ENCODE peak calls at places on chromosomes 2 and 18, in nine cellular contexts. E is ovary, C is heart right ventricle, Z is H9, H is adrenal gland, V is prostate gland, I is neuronal stem cell, D is fibroblast of lung, P is heart left ventricle. S is an unnamed sample. For H3K27me3 and H3K4me1, the result is how much of the 10 kb centered on the place peaks cover.

GRCh38 chr2:70002241-70002896 is 40.9 kb upstream of the ASPRV1 start:
- DNase-seq in E (no peak), C (no peak), Z (no peak), H (no peak), V (no peak), I (no peak), D (no peak), P (no peak), S (no peak)

GRCh38 chr18:57931038-57931437 is 113.0 kb upstream of the NEDD4L start:
- DNase-seq in E (no peak), C (no peak), Z (no peak), H (no peak), V (no peak), I (no peak), D (no peak), P (no peak), S (no peak)

GRCh38 chr18:74228312-74228711 is 63.5 kb downstream of the CYB5A start:
- DNase-seq in E (no peak), C (no peak), Z (no peak), H (no peak), V (no peak), I (no peak), D (no peak), P (no peak), S (no peak)

GRCh38 chr2:173496746-173497145 is 142.1 kb downstream of the CDCA7 start:
- DNase-seq in E (no peak), C (no peak), Z (no peak), H (no peak), V (no peak), I (no peak), D (peak), P (no peak), S (no peak)

GRCh38 chr18:6994719-6995430 is 122.7 kb downstream of the LAMA1 start:
- DNase-seq in E (no peak), C (no peak), Z (no peak), H (no peak), V (peak), I (no peak), D (peak), P (no peak), S (no peak)

GRCh38 chr2:143617803-143618415 is 488.7 kb downstream of the ARHGAP15 start:
- DNase-seq in E (no peak), C (no peak), Z (no peak), H (no peak), V (no peak), I (no peak), D (no peak), P (no peak), S (no peak)

GRCh38 chr2:16246281-16246850 is 306.0 kb downstream of the MYCN start:
- DNase-seq in E (no peak), C (no peak), Z (no peak), H (no peak), V (no peak), I (no peak), D (no peak), P (no peak), S (no peak)

GRCh38 chr2:144349674-144350073 is 170.2 kb downstream of the ZEB2 start:
- DNase-seq in E (no peak), C (no peak), Z (no peak), H (no peak), V (no peak), I (no peak), D (no peak), P (no peak), S (no peak)

GRCh38 chr18:43001821-43002220 is 113.7 kb downstream of the RIT2 start:
- DNase-seq in E (no peak), C (no peak), Z (no peak), H (no peak), V (no peak), I (no peak), D (peak), P (no peak), S (no peak)

GRCh38 chr18:59606193-59607175 is 90.7 kb downstream of the CCBE1 start:
- DNase-seq in E (no peak), C (peak), Z (no peak), H (no peak), V (no peak), I (no peak), D (peak), P (peak), S (no peak)

DNA sequence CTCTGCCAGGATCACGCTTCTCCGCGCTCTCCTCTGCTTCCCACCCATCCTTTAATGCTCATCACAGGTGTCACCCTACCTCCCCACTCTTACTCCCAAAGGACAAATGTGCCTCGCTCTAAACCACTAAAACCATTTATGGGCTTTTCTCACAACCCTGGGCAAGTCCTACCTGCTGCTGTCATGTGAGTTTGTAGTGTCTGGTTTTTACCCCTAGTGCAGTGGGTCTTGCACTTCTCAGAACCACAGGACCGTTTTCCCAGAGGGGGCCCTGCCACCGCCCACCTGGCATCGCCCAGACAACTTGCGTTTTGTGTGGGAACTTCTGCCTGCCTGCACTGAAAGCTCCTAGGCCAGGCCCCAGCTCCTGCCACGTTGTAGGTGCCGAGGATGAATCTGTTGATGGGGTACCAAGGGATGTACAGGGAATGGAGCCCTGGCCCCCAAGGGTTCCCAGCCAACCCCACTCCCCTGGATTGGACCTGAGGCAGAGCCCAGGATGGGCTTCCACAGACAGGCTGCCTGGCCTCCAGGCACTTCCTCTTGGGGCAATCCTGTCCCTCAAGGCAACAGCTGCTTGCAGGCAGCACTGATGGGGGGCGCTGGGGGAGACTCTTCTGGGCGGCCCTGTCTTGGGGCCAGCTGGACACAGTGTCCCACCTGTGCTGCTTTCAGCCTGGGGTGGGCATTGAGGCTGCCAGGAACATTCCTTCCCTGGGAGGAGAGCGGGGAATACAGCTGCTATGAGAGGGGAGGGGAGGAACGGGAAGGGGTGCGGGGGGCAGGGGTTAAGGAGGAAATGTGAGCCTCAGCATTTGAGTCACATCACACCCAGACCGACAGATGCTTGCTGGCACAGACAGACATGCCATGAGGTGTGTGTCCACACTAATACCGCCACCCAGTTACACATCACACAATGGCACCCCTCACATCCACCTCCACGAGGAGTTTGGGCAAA is 176.3 kb downstream of the ZFP36L2 start:
- DNase-seq in E (peak), C (no peak), Z (no peak), H (no peak), V (no peak), I (no peak), D (no peak), P (no peak), S (no peak)
- H3K27ac ChIP-seq in E (peak), C (no peak), Z (no peak), H (peak), V (no peak), I (no peak), D (no peak), P (no peak), S (peak)

GRCh38 chr2:29323961-29324360 is 208.7 kb downstream of the CLIP4 start:
- DNase-seq in E (no peak), C (no peak), Z (no peak), H (no peak), V (no peak), I (no peak), D (peak), P (no peak), S (no peak)
- H3K27me3 ChIP-seq in E (under half), C (under half), Z (under half), H (under half), V (under half), I (under half), D (under half), P (under half), S (under half)

GRCh38 chr18:33603434-33603833 is 25.4 kb downstream of the ASXL3 start:
- DNase-seq in E (no peak), C (no peak), Z (no peak), H (no peak), V (no peak), I (no peak), D (no peak), P (no peak), S (no peak)
- H3K4me1 ChIP-seq in E (under half), C (under half), Z (under half), H (under half), V (under half), I (under half), D (under half), P (under half), S (under half)

DNA sequence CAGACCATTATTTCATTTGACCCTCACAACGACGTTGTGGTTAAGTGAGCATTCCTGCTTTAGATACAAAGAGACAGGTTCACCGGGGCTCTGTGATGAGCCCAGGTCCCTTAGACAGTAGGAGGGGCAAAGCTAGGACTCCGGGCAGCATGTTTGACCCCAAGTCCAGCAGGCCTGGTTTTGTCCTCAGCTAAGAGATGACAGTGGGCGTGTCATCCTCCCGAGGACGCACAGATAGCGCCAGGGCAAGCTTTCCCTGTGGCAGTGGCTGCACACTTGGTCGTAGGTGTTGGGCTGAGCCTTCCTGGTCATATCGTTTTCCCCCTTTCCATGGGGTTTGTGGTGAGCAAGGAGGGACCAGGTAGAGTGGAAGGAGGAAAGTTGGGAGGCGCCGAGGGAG is 76.3 kb downstream of the MTCL1 start:
- DNase-seq in E (no peak), C (no peak), Z (no peak), H (no peak), V (no peak), I (no peak), D (no peak), P (no peak), S (peak)
- H3K27ac ChIP-seq in E (no peak), C (no peak), Z (no peak), H (no peak), V (no peak), I (no peak), D (no peak), P (no peak), S (no peak)

GRCh38 chr2:26901326-26902183 is 53.6 kb downstream of the DPYSL5 start:
- DNase-seq in E (no peak), C (no peak), Z (peak), H (no peak), V (no peak), I (no peak), D (no peak), P (peak), S (peak)

GRCh38 chr2:26905341-26906198 is 57.6 kb downstream of the DPYSL5 start:
- DNase-seq in E (no peak), C (no peak), Z (no peak), H (no peak), V (no peak), I (no peak), D (no peak), P (no peak), S (no peak)

GRCh38 chr2:26904839-26905238 is 56.9 kb downstream of the DPYSL5 start:
- DNase-seq in E (no peak), C (no peak), Z (no peak), H (no peak), V (no peak), I (no peak), D (no peak), P (no peak), S (no peak)

GRCh38 chr2:26900831-26901321 is 52.9 kb downstream of the DPYSL5 start:
- DNase-seq in E (no peak), C (no peak), Z (no peak), H (no peak), V (no peak), I (no peak), D (no peak), P (no peak), S (no peak)

GRCh38 chr2:26903676-26904075 is 55.7 kb downstream of the DPYSL5 start:
- DNase-seq in E (no peak), C (no peak), Z (no peak), H (no peak), V (no peak), I (no peak), D (no peak), P (no peak), S (no peak)
- H3K27me3 ChIP-seq in E (under half), C (under half), Z (under half), H (under half), V (under half), I (under half), D (under half), P (under half), S (under half)

GRCh38 chr2:8479298-8479697 is 202.6 kb upstream of the ID2 start:
- DNase-seq in E (peak), C (peak), Z (no peak), H (no peak), V (no peak), I (no peak), D (no peak), P (peak), S (no peak)

GRCh38 chr2:8477511-8478132 is 204.2 kb upstream of the ID2 start:
- DNase-seq in E (peak), C (no peak), Z (no peak), H (no peak), V (no peak), I (no peak), D (no peak), P (no peak), S (no peak)

GRCh38 chr2:8475349-8476045 is 206.4 kb upstream of the ID2 start:
- DNase-seq in E (peak), C (no peak), Z (no peak), H (no peak), V (no peak), I (no peak), D (no peak), P (no peak), S (no peak)

GRCh38 chr2:8480936-8481335 is 200.9 kb upstream of the ID2 start:
- DNase-seq in E (peak), C (no peak), Z (no peak), H (no peak), V (no peak), I (no peak), D (no peak), P (no peak), S (no peak)

GRCh38 chr2:8478133-8478793 is 203.6 kb upstream of the ID2 start:
- DNase-seq in E (peak), C (no peak), Z (no peak), H (no peak), V (no peak), I (no peak), D (no peak), P (no peak), S (no peak)
- H3K4me1 ChIP-seq in E (under half), C (under half), Z (under half), H (under half), V (under half), I (under half), D (under half), P (under half), S (under half)

DNA sequence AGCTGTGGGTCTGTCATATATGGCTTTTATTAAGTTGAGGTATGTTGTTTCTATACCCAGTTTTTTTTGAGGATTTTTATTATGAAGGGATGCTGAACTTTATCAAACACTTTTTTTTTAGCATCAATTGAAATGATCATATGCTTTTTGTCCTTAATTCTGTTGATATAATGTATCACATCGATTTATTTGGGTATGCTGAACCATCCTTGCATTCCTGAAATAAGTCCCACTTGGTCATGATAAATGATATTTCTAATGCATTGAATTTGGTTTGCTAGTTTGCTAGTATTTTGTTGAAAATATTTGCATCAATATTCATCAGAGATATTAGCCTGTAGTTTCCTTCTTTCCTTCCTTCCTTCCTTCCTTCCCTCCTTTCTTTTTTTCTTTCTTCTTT is 22.5 kb upstream of the CWC22 start:
- DNase-seq in E (no peak), C (no peak), Z (no peak), H (no peak), V (no peak), I (no peak), D (no peak), P (no peak), S (no peak)
- H3K27ac ChIP-seq in E (no peak), C (no peak), Z (no peak), H (no peak), V (no peak), I (no peak), D (no peak), P (no peak), S (no peak)

DNA sequence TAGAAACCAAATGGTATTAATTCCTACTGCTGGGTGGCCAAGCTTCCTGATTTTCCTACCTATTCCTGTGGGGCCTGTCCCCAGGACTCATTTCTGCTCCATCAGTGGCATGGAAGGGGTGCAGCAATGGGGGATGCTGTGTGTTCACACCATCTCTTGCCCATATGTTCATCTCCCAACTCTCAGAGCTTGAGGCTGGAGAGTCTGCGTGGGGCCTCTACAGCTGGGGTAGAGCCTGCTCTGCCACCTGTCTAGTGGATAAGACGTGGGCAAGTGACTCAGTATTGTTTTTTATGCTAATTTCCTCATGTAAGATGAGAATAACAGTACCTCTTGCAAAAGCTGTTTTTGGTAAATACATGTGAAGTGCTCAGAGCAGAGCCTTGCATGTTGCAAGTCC is 149.8 kb downstream of the ACTR3 start:
- DNase-seq in E (no peak), C (no peak), Z (no peak), H (no peak), V (no peak), I (no peak), D (no peak), P (no peak), S (no peak)
- H3K27me3 ChIP-seq in E (under half), C (under half), Z (under half), H (under half), V (under half), I (under half), D (under half), P (under half), S (under half)

DNA sequence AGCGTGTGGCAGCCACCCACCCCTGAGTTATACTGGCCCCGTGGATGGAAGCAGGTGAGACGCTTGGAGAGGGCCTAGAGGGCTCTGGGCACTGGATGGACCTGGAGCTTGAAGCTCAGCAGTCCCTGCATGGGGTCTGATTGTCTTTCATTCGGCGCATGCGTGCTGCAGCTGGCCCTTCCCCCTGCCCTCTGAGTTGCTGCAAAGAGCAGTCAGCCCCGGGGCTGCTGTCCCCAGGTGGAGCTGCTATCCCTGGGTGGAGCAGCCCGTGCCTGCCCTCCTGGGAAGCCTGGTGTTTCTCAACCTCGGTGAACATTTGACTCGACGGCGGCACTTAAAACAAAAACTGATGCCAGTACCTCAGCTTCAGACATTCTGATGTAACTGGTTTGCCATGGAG is 29.6 kb downstream of the IGFBP5 start:
- DNase-seq in E (peak), C (no peak), Z (peak), H (no peak), V (no peak), I (peak), D (no peak), P (no peak), S (peak)
- H3K4me1 ChIP-seq in E (under half), C (under half), Z (under half), H (under half), V (under half), I (under half), D (under half), P (under half), S (under half)

GRCh38 chr2:160336091-160336490 is 136.0 kb upstream of the ITGB6 start:
- DNase-seq in E (no peak), C (no peak), Z (no peak), H (no peak), V (no peak), I (no peak), D (peak), P (no peak), S (no peak)

GRCh38 chr2:160337728-160338127 is 137.7 kb upstream of the ITGB6 start:
- DNase-seq in E (no peak), C (no peak), Z (no peak), H (no peak), V (no peak), I (no peak), D (no peak), P (no peak), S (no peak)

GRCh38 chr2:160339291-160339690 is 139.2 kb upstream of the ITGB6 start:
- DNase-seq in E (no peak), C (no peak), Z (no peak), H (no peak), V (no peak), I (no peak), D (no peak), P (no peak), S (no peak)

GRCh38 chr2:160339726-160340125 is 139.7 kb upstream of the ITGB6 start:
- DNase-seq in E (no peak), C (no peak), Z (no peak), H (no peak), V (no peak), I (no peak), D (no peak), P (no peak), S (no peak)

GRCh38 chr2:160338891-160339290 is 138.8 kb upstream of the ITGB6 start:
- DNase-seq in E (peak), C (peak), Z (no peak), H (no peak), V (no peak), I (no peak), D (peak), P (peak), S (peak)
- H3K27ac ChIP-seq in E (peak), C (peak), Z (no peak), H (no peak), V (no peak), I (no peak), D (peak), P (peak), S (no peak)